ENCODE peak calls at places on chromosomes 5 and 9, in seven cellular contexts. M, S, O, D, X, N and H are unnamed samples.

GRCh38 chr9:37583522-37584121 is 7.4 kb upstream of the FBXO10 start:
- DNase-seq in M (no peak), S (no peak), O (no peak), D (no peak), X (no peak), N (no peak), H (no peak)

GRCh38 chr5:74318985-74319563 is 321.5 kb downstream of the ENC1 start:
- DNase-seq in M (no peak), S (no peak), O (no peak), D (no peak), X (no peak), N (no peak), H (no peak)

GRCh38 chr9:93896496-93897033 is 58.6 kb downstream of the BARX1 start:
- DNase-seq in M (no peak), S (no peak), O (no peak), D (no peak), X (peak), N (no peak), H (no peak)

GRCh38 chr5:120151181-120151580 is 312.9 kb upstream of the PRR16 start:
- DNase-seq in M (no peak), S (no peak), O (no peak), D (no peak), X (no peak), N (no peak), H (no peak)

GRCh38 chr5:52989025-52989780 is at the start of gene ITGA2:
- DNase-seq in M (no peak), S (peak), O (peak), D (peak), X (peak), N (peak), H (no peak)

GRCh38 chr5:14110680-14111079 is 32.5 kb upstream of the TRIO start:
- DNase-seq in M (peak), S (no peak), O (no peak), D (no peak), X (no peak), N (no peak), H (no peak)

GRCh38 chr5:146334074-146334533 is 4.5 kb upstream of the POU4F3 start:
- DNase-seq in M (no peak), S (no peak), O (no peak), D (no peak), X (no peak), N (peak), H (no peak)

GRCh38 chr9:137275937-137276756 is 1.4 kb upstream of the TOR4A start:
- DNase-seq in M (no peak), S (no peak), O (no peak), D (no peak), X (no peak), N (no peak), H (no peak)

GRCh38 chr5:16916262-16916878 is 19.7 kb downstream of the MYO10 start:
- DNase-seq in M (peak), S (peak), O (no peak), D (no peak), X (no peak), N (no peak), H (no peak)

GRCh38 chr5:24855485-24855884 is 210.7 kb upstream of the CDH10 start:
- DNase-seq in M (no peak), S (no peak), O (no peak), D (no peak), X (no peak), N (no peak), H (no peak)